ENCODE peak calls at places on chromosomes 11 and 22, in five cellular contexts. H is right lobe of liver, P is left ventricle myocardium inferior, X is prostate gland, V is pancreas. R is an unnamed sample.

GRCh38 chr11:90168571-90168970 is 34.1 kb downstream of the NAALAD2 start:
- DNase-seq in V (no peak), H (no peak), X (no peak), P (no peak), R (no peak)

GRCh38 chr11:43358308-43358669 is 431 bp upstream of the TTC17 start:
- DNase-seq in H (no peak), P (no peak), V (no peak), X (no peak), R (no peak)

GRCh38 chr11:3671334-3672254 is at the start of gene CHRNA10:
- DNase-seq in H (no peak), P (no peak), X (no peak), V (no peak), R (no peak)

GRCh38 chr11:117219001-117219400 is 12.9 kb downstream of the PCSK7 start:
- DNase-seq in P (no peak), V (peak; percentile 49), X (no peak), H (no peak), R (no peak)

GRCh38 chr11:113628912-113629311 is 77.2 kb downstream of the TMPRSS5 start:
- DNase-seq in X (no peak), H (no peak), V (peak; percentile 61), P (no peak), R (no peak)

GRCh38 chr11:70916321-70916720 is 336.1 kb downstream of the SHANK2 start:
- DNase-seq in H (no peak), V (peak; percentile 15), P (no peak), X (no peak), R (no peak)

GRCh38 chr11:100563541-100564280 is 123.4 kb upstream of the ARHGAP42 start:
- DNase-seq in H (no peak), V (no peak), X (no peak), P (no peak), R (no peak)

GRCh38 chr22:46581580-46582244 is 38.5 kb upstream of the GRAMD4 start:
- DNase-seq in H (peak; percentile 27), V (peak; percentile 52), P (peak; percentile 46), X (no peak), R (no peak)

DNA sequence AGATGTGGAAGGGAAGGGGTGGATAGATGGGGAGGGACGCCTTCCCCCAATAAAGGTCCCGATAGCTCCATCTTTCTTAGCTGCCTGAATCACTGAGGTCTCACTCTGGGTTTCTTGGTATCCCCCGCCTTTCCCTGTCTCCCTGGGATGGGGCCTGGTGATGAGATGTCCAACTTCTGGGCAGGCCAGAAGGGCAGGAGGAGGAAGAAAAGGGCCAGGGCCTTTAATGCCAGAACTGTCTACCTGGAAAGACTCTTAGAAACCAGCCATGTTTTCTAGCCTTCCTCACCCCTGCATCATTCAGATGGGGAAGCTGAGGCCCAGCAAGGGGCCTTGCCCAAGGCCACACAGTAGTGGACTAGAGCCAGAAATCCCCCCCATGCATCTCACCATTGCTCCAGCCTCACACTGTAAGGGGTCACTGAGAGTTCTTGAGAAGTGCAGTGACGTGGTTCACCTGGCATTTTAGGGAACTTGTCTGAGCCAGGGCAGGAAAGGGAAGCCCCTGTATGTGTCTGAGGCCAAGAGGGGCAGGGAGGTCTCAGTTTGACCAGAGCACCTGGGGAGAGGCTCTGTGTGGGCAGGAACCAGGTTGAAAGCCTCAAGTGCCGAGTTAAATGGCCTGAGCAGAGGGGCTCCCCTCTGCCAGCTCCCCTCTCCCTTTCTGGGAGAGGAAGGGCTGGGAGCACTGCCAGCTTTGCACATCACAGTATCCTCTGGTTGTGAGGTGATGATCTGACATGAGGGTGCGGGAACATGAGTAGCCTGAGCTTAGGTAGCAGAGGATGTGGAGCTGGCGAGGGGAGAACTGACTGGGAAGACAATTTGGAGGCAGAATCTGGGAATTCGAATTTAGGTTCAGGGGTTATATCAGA is 14.3 kb downstream of the ARHGEF17 start:
- DNase-seq in H (no peak), P (no peak), V (no peak), X (no peak), R (no peak)
- H3K4me1 ChIP-seq in H (peaks cover 5% of the 10 kb centered on the region), P (peaks cover 100% of the 10 kb centered on the region), V (no peaks in the 10 kb centered on the region), X (peaks cover 15% of the 10 kb centered on the region), R (peaks cover 25% of the 10 kb centered on the region)

GRCh38 chr22:20522134-20522827 is 14.9 kb downstream of the MED15 start:
- DNase-seq in H (no peak), V (no peak), P (no peak), X (no peak), R (no peak)
- H3K4me1 ChIP-seq in H (peaks cover 7% of the 10 kb centered on the region), V (no peaks in the 10 kb centered on the region), P (peaks cover 87% of the 10 kb centered on the region), X (no peaks in the 10 kb centered on the region), R (peaks cover 16% of the 10 kb centered on the region)

GRCh38 chr11:68117896-68118470 is 3.2 kb downstream of the CHKA start:
- DNase-seq in H (no peak), P (no peak), X (no peak), V (no peak), R (no peak)
- H3K4me1 ChIP-seq in H (peaks cover 45% of the 10 kb centered on the region), P (peaks cover 49% of the 10 kb centered on the region), X (no peaks in the 10 kb centered on the region), V (peaks cover 21% of the 10 kb centered on the region), R (peaks cover 3% of the 10 kb centered on the region)

GRCh38 chr11:122141757-122142156 is 25.7 kb upstream of the BLID start:
- DNase-seq in X (no peak), V (no peak), H (no peak), P (no peak), R (no peak)

GRCh38 chr11:122138759-122139594 is 23.0 kb upstream of the BLID start:
- DNase-seq in V (no peak), H (no peak), P (no peak), X (no peak), R (no peak)

GRCh38 chr11:122140535-122140934 is 24.5 kb upstream of the BLID start:
- DNase-seq in V (no peak), P (no peak), X (no peak), H (no peak), R (no peak)

GRCh38 chr11:122139595-122139866 is 23.5 kb upstream of the BLID start:
- DNase-seq in H (no peak), X (no peak), V (no peak), P (no peak), R (no peak)

DNA sequence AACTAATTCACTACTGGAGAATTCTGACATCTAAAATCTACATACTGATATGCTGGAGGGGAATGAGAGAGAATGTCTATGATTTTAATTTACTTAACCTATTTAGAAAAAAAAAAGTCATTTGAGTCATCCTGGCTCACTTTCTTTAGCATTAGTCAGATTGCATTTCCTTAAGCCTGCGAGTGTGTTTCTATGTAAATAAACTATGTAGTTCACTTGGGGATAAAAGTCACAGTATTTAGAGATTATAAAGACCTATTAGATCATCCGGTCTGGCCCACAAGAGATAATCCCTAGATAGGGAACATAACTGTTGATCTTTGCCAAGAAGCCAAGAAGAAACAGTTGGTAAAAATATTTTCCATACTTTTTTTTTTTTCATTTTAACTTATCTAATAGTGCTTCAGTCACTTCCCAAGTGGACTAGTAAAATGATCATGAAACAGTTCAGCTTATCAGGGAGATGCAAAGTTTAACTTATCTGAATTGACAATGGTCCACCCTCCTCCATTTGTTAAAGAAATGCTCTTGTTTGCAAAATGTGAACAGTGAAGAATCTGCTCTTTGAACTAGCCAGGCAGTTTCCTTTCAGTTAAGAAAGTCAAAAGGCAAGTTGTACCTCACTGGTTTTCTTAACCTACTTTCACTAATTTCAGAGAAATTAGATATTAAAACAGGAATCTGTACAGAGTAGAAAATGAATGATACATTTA is 21.2 kb upstream of the BLID start:
- DNase-seq in X (no peak), P (no peak), H (no peak), V (no peak), R (no peak)
- H3K4me1 ChIP-seq in X (peaks cover 6% of the 10 kb centered on the region), P (peaks cover 3% of the 10 kb centered on the region), H (peaks cover 45% of the 10 kb centered on the region), V (peaks cover 8% of the 10 kb centered on the region), R (no peaks in the 10 kb centered on the region)